ENCODE peak calls at places on chromosome 1, in nine cellular contexts. X, Y, M, C, H, V, E, R and G are unnamed samples.

GRCh38 chr1:45304311-45305081 is 22.2 kb upstream of the HPDL start:
- DNase-seq in V (no peak), E (no peak), X (no peak), M (no peak), Y (no peak), H (no peak), R (peak), C (no peak), G (peak)

GRCh38 chr1:56578664-56578962 is 750 bp downstream of the PLPP3 start:
- DNase-seq in C (peak), E (no peak), Y (no peak), H (no peak), V (no peak), X (no peak), R (peak), M (no peak), G (no peak)

GRCh38 chr1:7300893-7301292 is 470.2 kb upstream of the VAMP3 start:
- DNase-seq in E (no peak), R (no peak), Y (no peak), V (no peak), M (no peak), X (no peak), H (peak), C (no peak), G (no peak)

GRCh38 chr1:240562111-240562590 is 49.8 kb downstream of the GREM2 start:
- DNase-seq in M (no peak), H (no peak), V (no peak), X (no peak), C (no peak), Y (no peak), R (no peak), E (no peak), G (no peak)

GRCh38 chr1:54809496-54810074 is 8.5 kb upstream of the TTC22 start:
- DNase-seq in X (no peak), R (no peak), V (no peak), C (no peak), H (no peak), M (no peak), Y (no peak), E (no peak), G (no peak)

GRCh38 chr1:110003747-110004428 is 19.3 kb downstream of the AHCYL1 start:
- DNase-seq in H (peak), Y (no peak), R (peak), M (no peak), E (peak), X (no peak), C (peak), V (peak), G (peak)

GRCh38 chr1:17460265-17460664 is 20.8 kb upstream of the RCC2 start:
- DNase-seq in C (no peak), H (no peak), X (peak), M (no peak), V (no peak), Y (no peak), E (no peak), R (no peak), G (no peak)

GRCh38 chr1:246459213-246459612 is 47.9 kb downstream of the SMYD3 start:
- DNase-seq in X (no peak), E (no peak), C (peak), H (no peak), R (no peak), Y (no peak), M (no peak), V (no peak), G (no peak)

GRCh38 chr1:205396972-205397616 is 24.8 kb downstream of the LEMD1 start:
- DNase-seq in V (peak), C (peak), R (no peak), M (peak), Y (no peak), X (no peak), H (peak), E (peak), G (no peak)

GRCh38 chr1:33848205-33848604 is 15.7 kb upstream of the HMGB4 start:
- DNase-seq in E (no peak), V (no peak), H (no peak), Y (no peak), C (no peak), X (no peak), M (no peak), R (no peak), G (no peak)

GRCh38 chr1:24874611-24875225 is 55.4 kb downstream of the RUNX3 start:
- DNase-seq in C (no peak), H (no peak), R (no peak), M (no peak), V (no peak), X (no peak), E (no peak), Y (no peak), G (no peak)

GRCh38 chr1:219347843-219348475 is 174.3 kb downstream of the LYPLAL1 start:
- DNase-seq in H (no peak), V (no peak), C (no peak), E (peak), Y (no peak), X (peak), R (peak), M (no peak), G (peak)

GRCh38 chr1:31669786-31670582 is 25.3 kb upstream of the PEF1 start:
- DNase-seq in C (no peak), R (peak), V (peak), Y (peak), H (peak), X (peak), M (no peak), E (peak), G (peak)

GRCh38 chr1:178573330-178573729 is 60.4 kb downstream of the TEX35 start:
- DNase-seq in Y (no peak), R (no peak), C (no peak), M (no peak), H (no peak), E (no peak), V (no peak), X (no peak), G (no peak)

GRCh38 chr1:34825455-34826081 is 32.8 kb downstream of the GJA4 start:
- DNase-seq in V (no peak), H (no peak), R (peak), Y (no peak), E (no peak), C (peak), M (no peak), X (no peak), G (no peak)

GRCh38 chr1:211196880-211197279 is 62.3 kb upstream of the RCOR3 start:
- DNase-seq in E (no peak), M (no peak), Y (no peak), X (no peak), V (no peak), R (no peak), H (no peak), C (no peak), G (no peak)

GRCh38 chr1:56397409-56397808 is 182.0 kb downstream of the PLPP3 start:
- DNase-seq in X (no peak), R (no peak), C (no peak), M (no peak), E (no peak), H (no peak), Y (no peak), V (no peak), G (no peak)

GRCh38 chr1:166944186-166944967 is 31.0 kb downstream of the ILDR2 start:
- DNase-seq in X (no peak), H (no peak), C (no peak), V (no peak), R (no peak), Y (no peak), M (no peak), E (no peak), G (no peak)

GRCh38 chr1:58779059-58779754 is 4.6 kb downstream of the JUN start:
- DNase-seq in C (no peak), H (no peak), E (no peak), V (peak), M (no peak), Y (no peak), R (no peak), X (no peak), G (no peak)

GRCh38 chr1:27504588-27505419 is 14.8 kb upstream of the WASF2 start:
- DNase-seq in V (no peak), Y (no peak), M (no peak), C (peak), X (peak), R (peak), E (peak), H (no peak), G (peak)

GRCh38 chr1:73800376-73800775 is 397.6 kb downstream of the LRRIQ3 start:
- DNase-seq in H (peak), V (no peak), M (no peak), R (no peak), Y (no peak), X (no peak), C (no peak), E (no peak), G (no peak)

GRCh38 chr1:93848352-93848883 is 30.6 kb downstream of the DNTTIP2 start:
- DNase-seq in R (no peak), C (no peak), V (no peak), X (no peak), H (no peak), E (no peak), Y (no peak), M (no peak), G (no peak)

GRCh38 chr1:205554016-205554811 is 49.7 kb downstream of the CDK18 start:
- DNase-seq in H (no peak), X (no peak), R (no peak), E (no peak), Y (no peak), M (no peak), C (no peak), V (peak), G (no peak)

GRCh38 chr1:61638296-61638695 is 86.6 kb downstream of the TM2D1 start:
- DNase-seq in E (no peak), H (no peak), V (no peak), R (no peak), X (no peak), Y (no peak), C (no peak), M (no peak), G (no peak)

GRCh38 chr1:155981266-155982088 is 3.1 kb upstream of the ARHGEF2 start:
- DNase-seq in M (no peak), V (no peak), H (no peak), Y (no peak), R (no peak), C (no peak), E (no peak), X (peak), G (no peak)

GRCh38 chr1:151994956-151995355 is 1.3 kb upstream of the S100A10 start:
- DNase-seq in H (peak), Y (no peak), M (no peak), C (no peak), V (no peak), R (no peak), E (no peak), X (no peak), G (no peak)

GRCh38 chr1:246020231-246020954 is 486.7 kb downstream of the SMYD3 start:
- DNase-seq in V (no peak), X (no peak), H (no peak), C (no peak), R (no peak), M (no peak), Y (no peak), E (no peak), G (no peak)

GRCh38 chr1:111690306-111690617 is 48.9 kb downstream of the INKA2 start:
- DNase-seq in E (peak), X (no peak), M (no peak), V (peak), R (no peak), C (no peak), Y (no peak), H (no peak), G (peak)